ENCODE peak calls at places on chromosome 22, in seven cellular contexts. G is head of caudate nucleus, C is endothelial cell, O is WERI-Rb-1, T is fibroblast of villous mesenchyme, Q is type B pancreatic cell, I is NCI-H1092. R is an unnamed sample.

GRCh38 chr22:44648085-44648820 is 53.8 kb upstream of the PRR5 start:
- DNase-seq in Q (no peak), T (peak; percentile 40), G (no peak), O (peak; percentile 75), I (no peak), C (no peak), R (no peak)

GRCh38 chr22:40220316-40221054 is 42.8 kb downstream of the TNRC6B start:
- DNase-seq in T (peak; percentile 33), I (no peak), O (no peak), G (no peak), C (no peak), Q (peak; percentile 6), R (no peak)

GRCh38 chr22:44391481-44392445 is 79.0 kb upstream of the SHISAL1 start:
- DNase-seq in O (peak; percentile 68), I (no peak), C (no peak), G (no peak), T (no peak), Q (peak; percentile 29), R (peak; percentile 49)

GRCh38 chr22:37752189-37753061 is 55.3 kb upstream of the GCAT start:
- DNase-seq in I (peak; percentile 53), T (peak; percentile 99), Q (no peak), G (no peak), O (no peak), C (no peak), R (peak; percentile 95)

GRCh38 chr22:20877715-20878114 is 18.9 kb downstream of the SNAP29 start:
- DNase-seq in T (no peak), G (no peak), C (no peak), Q (no peak), I (no peak), O (no peak), R (no peak)

GRCh38 chr22:36505998-36506635 is 723 bp downstream of the FOXRED2 start:
- DNase-seq in Q (no peak), C (no peak), O (no peak), T (no peak), G (no peak), I (no peak), R (no peak)

GRCh38 chr22:47196881-47197701 is 434.6 kb downstream of the TBC1D22A start:
- DNase-seq in Q (no peak), O (no peak), G (no peak), I (no peak), C (no peak), T (no peak), R (peak; percentile 68)

GRCh38 chr22:39299829-39300178 is 19.6 kb downstream of the RPL3 start:
- DNase-seq in Q (no peak), I (no peak), O (no peak), G (no peak), T (no peak), C (no peak), R (no peak)

GRCh38 chr22:41922940-41923594 is 3.5 kb downstream of the TNFRSF13C start:
- DNase-seq in Q (no peak), I (no peak), G (no peak), T (no peak), C (no peak), O (no peak), R (no peak)

GRCh38 chr22:39995346-39996252 is 845 bp downstream of the FAM83F start:
- DNase-seq in T (no peak), O (peak; percentile 36), Q (no peak), C (no peak), G (no peak), I (no peak), R (no peak)

GRCh38 chr22:24768537-24769374 is 5.8 kb downstream of the PIWIL3 start:
- DNase-seq in G (peak; percentile 29), O (peak; percentile 75), Q (no peak), C (peak; percentile 62), T (peak; percentile 74), I (peak; percentile 71), R (no peak)

GRCh38 chr22:33919591-33920501 is at the start of gene LARGE1:
- DNase-seq in T (no peak), I (peak; percentile 27), Q (peak; percentile 73), O (peak; percentile 24), G (no peak), C (peak; percentile 46), R (no peak)

GRCh38 chr22:23395476-23396361 is 184.4 kb downstream of the IGLL1 start:
- DNase-seq in O (no peak), G (no peak), Q (no peak), C (no peak), I (no peak), T (no peak), R (no peak)

GRCh38 chr22:23067023-23067650 is 3.2 kb upstream of the GNAZ start:
- DNase-seq in C (peak; percentile 2), O (peak; percentile 4), Q (peak; percentile 59), T (no peak), G (peak; percentile 4), I (no peak), R (peak; percentile 66)

GRCh38 chr22:28600546-28601143 is 79.0 kb downstream of the TTC28 start:
- DNase-seq in O (no peak), G (no peak), C (no peak), Q (no peak), T (peak; percentile 72), I (peak; percentile 30), R (no peak)

GRCh38 chr22:23534201-23534850 is 45.8 kb downstream of the IGLL1 start:
- DNase-seq in O (no peak), I (no peak), G (no peak), Q (no peak), T (no peak), C (no peak), R (no peak)

GRCh38 chr22:22316589-22316988 is 72.0 kb downstream of the VPREB1 start:
- DNase-seq in I (no peak), G (no peak), T (no peak), Q (no peak), C (no peak), O (no peak), R (no peak)

GRCh38 chr22:27990879-27991278 is 71.8 kb upstream of the PITPNB start:
- DNase-seq in C (peak; percentile 72), Q (no peak), O (peak; percentile 51), T (peak; percentile 56), I (no peak), G (no peak), R (peak; percentile 80)

GRCh38 chr22:35217541-35217940 is 39.8 kb upstream of the HMGXB4 start:
- DNase-seq in C (no peak), O (no peak), T (no peak), G (no peak), Q (no peak), I (no peak), R (no peak)

GRCh38 chr22:35549338-35549737 is 8.7 kb downstream of the RASD2 start:
- DNase-seq in G (no peak), O (peak; percentile 38), C (no peak), I (peak; percentile 67), T (no peak), Q (no peak), R (no peak)

GRCh38 chr22:25493794-25494193 is 70.7 kb upstream of the GRK3 start:
- DNase-seq in G (no peak), C (no peak), T (no peak), I (no peak), Q (no peak), O (no peak), R (no peak)

GRCh38 chr22:35900483-35901168 is 128.0 kb downstream of the RBFOX2 start:
- DNase-seq in G (no peak), Q (no peak), O (no peak), T (peak; percentile 49), C (no peak), I (no peak), R (no peak)

GRCh38 chr22:41919357-41920224 is 4.7 kb upstream of the SHISA8 start:
- DNase-seq in G (peak; percentile 49), C (peak; percentile 70), O (peak; percentile 53), I (no peak), Q (no peak), T (peak; percentile 17), R (no peak)

GRCh38 chr22:40451230-40451629 is 80.8 kb downstream of the SGSM3 start:
- DNase-seq in I (no peak), O (no peak), T (no peak), Q (no peak), C (no peak), G (no peak), R (no peak)

GRCh38 chr22:37609240-37610152 is 862 bp downstream of the GGA1 start:
- DNase-seq in T (peak; percentile 22), G (no peak), Q (no peak), O (no peak), I (no peak), C (no peak), R (peak; percentile 78)

GRCh38 chr22:19645905-19646304 is 68.4 kb upstream of the SEPTIN5 start:
- DNase-seq in C (no peak), G (no peak), T (no peak), O (no peak), Q (no peak), I (no peak), R (peak; percentile 33)

GRCh38 chr22:47213571-47214230 is 451.3 kb downstream of the TBC1D22A start:
- DNase-seq in Q (no peak), I (no peak), G (no peak), C (no peak), T (peak; percentile 1), O (peak; percentile 63), R (no peak)

GRCh38 chr22:45064313-45065268 is 54.8 kb upstream of the PHF21B start:
- DNase-seq in C (no peak), O (no peak), I (no peak), T (peak; percentile 83), Q (no peak), G (no peak), R (no peak)

GRCh38 chr22:18000441-18001039 is 23.8 kb downstream of the MICAL3 start:
- DNase-seq in C (peak; percentile 22), O (no peak), Q (no peak), T (peak; percentile 17), I (no peak), G (peak; percentile 22), R (peak; percentile 78)

GRCh38 chr22:20131856-20132685 is 467 bp downstream of the ZDHHC8 start:
- DNase-seq in Q (no peak), O (no peak), T (peak; percentile 30), G (no peak), C (no peak), I (no peak), R (peak; percentile 80)

GRCh38 chr22:47054231-47055072 is 292.0 kb downstream of the TBC1D22A start:
- DNase-seq in I (no peak), O (no peak), Q (no peak), G (no peak), C (no peak), T (no peak), R (no peak)

GRCh38 chr22:27489265-27489675 is 312.3 kb downstream of the MN1 start:
- DNase-seq in I (no peak), O (no peak), C (no peak), G (no peak), Q (no peak), T (peak; percentile 38), R (no peak)

GRCh38 chr22:44438056-44438455 is 60.0 kb downstream of the RTL6 start:
- DNase-seq in I (no peak), T (no peak), Q (no peak), O (peak; percentile 53), C (no peak), G (no peak), R (peak; percentile 60)

GRCh38 chr22:50084085-50084484 is 1.1 kb downstream of the MLC1 start:
- DNase-seq in G (no peak), T (no peak), Q (no peak), O (no peak), C (no peak), I (no peak), R (no peak)

GRCh38 chr22:29820941-29821789 is 16.9 kb downstream of the ASCC2 start:
- DNase-seq in G (peak; percentile 23), Q (peak; percentile 76), T (peak; percentile 98), C (no peak), I (no peak), O (no peak), R (peak; percentile 87)

GRCh38 chr22:45518580-45518991 is 15.9 kb downstream of the FBLN1 start:
- DNase-seq in I (no peak), O (no peak), C (no peak), G (no peak), Q (no peak), T (no peak), R (no peak)

GRCh38 chr22:17217179-17217578 is 2.1 kb downstream of the ADA2 start:
- DNase-seq in O (no peak), T (no peak), G (no peak), C (no peak), Q (no peak), I (no peak), R (no peak)

GRCh38 chr22:35728639-35729308 is 11.1 kb downstream of the APOL5 start:
- DNase-seq in Q (no peak), O (no peak), T (no peak), I (peak; percentile 56), C (no peak), G (no peak), R (no peak)

R was measured in coronary artery.